ENCODE peak calls at places on chromosomes 4 and X, in five cellular contexts. One of them, this sample, is unnamed.
A peak's percentile ranks its signal among the peaks of the same experiment; 100 is the strongest.

GRCh38 chrX:152824841-152825374 is 5.6 kb downstream of the CETN2 start:
- DNase-seq in cardiac fibroblast: peak; percentile 33
- DNase-seq in GM12865: no peak
- DNase-seq in fibroblast of villous mesenchyme: no peak
- DNase-seq in colonic mucosa: no peak
- DNase-seq in this sample: no peak

GRCh38 chrX:38117485-38117884 is 103.2 kb downstream of the SRPX start:
- DNase-seq in colonic mucosa: no peak
- DNase-seq in fibroblast of villous mesenchyme: no peak
- DNase-seq in GM12865: peak; percentile 43
- DNase-seq in cardiac fibroblast: peak; percentile 71
- DNase-seq in this sample: peak; percentile 28

GRCh38 chr4:184952522-184952921 is 65.8 kb upstream of the HELT start:
- DNase-seq in cardiac fibroblast: no peak
- DNase-seq in GM12865: no peak
- DNase-seq in fibroblast of villous mesenchyme: no peak
- DNase-seq in colonic mucosa: no peak
- DNase-seq in this sample: no peak

GRCh38 chrX:66902081-66902480 is 263.2 kb upstream of the EDA2R start:
- DNase-seq in cardiac fibroblast: no peak
- DNase-seq in GM12865: no peak
- DNase-seq in fibroblast of villous mesenchyme: no peak
- DNase-seq in colonic mucosa: no peak
- DNase-seq in this sample: no peak

GRCh38 chr4:112536123-112536522 is 20.1 kb upstream of the NEUROG2 start:
- DNase-seq in fibroblast of villous mesenchyme: no peak
- DNase-seq in GM12865: no peak
- DNase-seq in cardiac fibroblast: no peak
- DNase-seq in colonic mucosa: no peak
- DNase-seq in this sample: no peak

GRCh38 chr4:94532016-94532789 is 80.5 kb downstream of the PDLIM5 start:
- DNase-seq in fibroblast of villous mesenchyme: peak; percentile 53
- DNase-seq in cardiac fibroblast: peak; percentile 75
- DNase-seq in GM12865: no peak
- DNase-seq in colonic mucosa: peak; percentile 31
- DNase-seq in this sample: no peak

GRCh38 chr4:116180056-116180690 is 905.2 kb downstream of the TRAM1L1 start:
- DNase-seq in GM12865: peak; percentile 23
- DNase-seq in fibroblast of villous mesenchyme: peak; percentile 8
- DNase-seq in colonic mucosa: no peak
- DNase-seq in cardiac fibroblast: peak; percentile 3
- DNase-seq in this sample: no peak

GRCh38 chr4:108143515-108143914 is 25.2 kb downstream of the LEF1 start:
- DNase-seq in cardiac fibroblast: no peak
- DNase-seq in GM12865: no peak
- DNase-seq in colonic mucosa: no peak
- DNase-seq in fibroblast of villous mesenchyme: no peak
- DNase-seq in this sample: no peak

GRCh38 chrX:1086444-1087409 is 125.7 kb downstream of the CRLF2 start:
- DNase-seq in cardiac fibroblast: peak; percentile 51
- DNase-seq in GM12865: no peak
- DNase-seq in fibroblast of villous mesenchyme: no peak
- DNase-seq in colonic mucosa: no peak
- DNase-seq in this sample: no peak

GRCh38 chrX:20067709-20068315 is 48.9 kb downstream of the MAP7D2 start:
- DNase-seq in cardiac fibroblast: peak; percentile 81
- DNase-seq in GM12865: peak; percentile 2
- DNase-seq in fibroblast of villous mesenchyme: peak; percentile 86
- DNase-seq in colonic mucosa: peak; percentile 47
- DNase-seq in this sample: peak; percentile 53

GRCh38 chrX:133053854-133054565 is 42.9 kb downstream of the USP26 start:
- DNase-seq in cardiac fibroblast: no peak
- DNase-seq in fibroblast of villous mesenchyme: peak; percentile 11
- DNase-seq in colonic mucosa: no peak
- DNase-seq in GM12865: no peak
- DNase-seq in this sample: peak; percentile 25

GRCh38 chrX:1440506-1440905 is 12.2 kb downstream of the ASMTL start:
- DNase-seq in cardiac fibroblast: no peak
- DNase-seq in colonic mucosa: no peak
- DNase-seq in fibroblast of villous mesenchyme: no peak
- DNase-seq in GM12865: no peak
- DNase-seq in this sample: no peak

GRCh38 chr4:21090098-21090666 is 389.9 kb downstream of the PACRGL start:
- DNase-seq in colonic mucosa: no peak
- DNase-seq in fibroblast of villous mesenchyme: no peak
- DNase-seq in cardiac fibroblast: no peak
- DNase-seq in GM12865: no peak
- DNase-seq in this sample: no peak

GRCh38 chr4:67875011-67875410 is 8.8 kb downstream of the TMPRSS11D start:
- DNase-seq in cardiac fibroblast: peak; percentile 42
- DNase-seq in GM12865: no peak
- DNase-seq in colonic mucosa: no peak
- DNase-seq in fibroblast of villous mesenchyme: no peak
- DNase-seq in this sample: peak; percentile 87

GRCh38 chrX:53717205-53717604 is 30.7 kb upstream of the HUWE1 start:
- DNase-seq in fibroblast of villous mesenchyme: no peak
- DNase-seq in GM12865: peak; percentile 52
- DNase-seq in cardiac fibroblast: no peak
- DNase-seq in colonic mucosa: no peak
- DNase-seq in this sample: no peak

GRCh38 chrX:138711399-138712347 is at the start of gene FGF13:
- DNase-seq in colonic mucosa: no peak
- DNase-seq in cardiac fibroblast: no peak
- DNase-seq in fibroblast of villous mesenchyme: no peak
- DNase-seq in GM12865: peak; percentile 2
- DNase-seq in this sample: no peak

GRCh38 chrX:107718156-107718621 is 57.4 kb downstream of the TSC22D3 start:
- DNase-seq in cardiac fibroblast: peak; percentile 93
- DNase-seq in fibroblast of villous mesenchyme: peak; percentile 93
- DNase-seq in colonic mucosa: peak; percentile 90
- DNase-seq in GM12865: peak; percentile 78
- DNase-seq in this sample: peak; percentile 63

GRCh38 chrX:20418379-20418778 is 151.7 kb upstream of the RPS6KA3 start:
- DNase-seq in fibroblast of villous mesenchyme: no peak
- DNase-seq in cardiac fibroblast: no peak
- DNase-seq in GM12865: peak; percentile 53
- DNase-seq in colonic mucosa: no peak
- DNase-seq in this sample: no peak

GRCh38 chr4:184958127-184958806 is 60.0 kb upstream of the HELT start:
- DNase-seq in GM12865: no peak
- DNase-seq in cardiac fibroblast: no peak
- DNase-seq in colonic mucosa: no peak
- DNase-seq in fibroblast of villous mesenchyme: no peak
- DNase-seq in this sample: no peak

GRCh38 chrX:38627683-38628082 is 66.3 kb downstream of the TSPAN7 start:
- DNase-seq in colonic mucosa: peak; percentile 26
- DNase-seq in cardiac fibroblast: peak; percentile 42
- DNase-seq in GM12865: peak; percentile 57
- DNase-seq in fibroblast of villous mesenchyme: peak; percentile 7
- DNase-seq in this sample: no peak

GRCh38 chr4:143186202-143186601 is 1.5 kb downstream of the USP38 start:
- DNase-seq in GM12865: no peak
- DNase-seq in colonic mucosa: no peak
- DNase-seq in fibroblast of villous mesenchyme: peak; percentile 76
- DNase-seq in cardiac fibroblast: peak; percentile 45
- DNase-seq in this sample: no peak

GRCh38 chr4:26023191-26023972 is 109.4 kb downstream of the SMIM20 start:
- DNase-seq in GM12865: no peak
- DNase-seq in colonic mucosa: no peak
- DNase-seq in fibroblast of villous mesenchyme: peak; percentile 49
- DNase-seq in cardiac fibroblast: peak; percentile 36
- DNase-seq in this sample: no peak

GRCh38 chr4:106628616-106629606 is 260.3 kb upstream of the GIMD1 start:
- DNase-seq in GM12865: no peak
- DNase-seq in cardiac fibroblast: no peak
- DNase-seq in fibroblast of villous mesenchyme: peak; percentile 29
- DNase-seq in colonic mucosa: no peak
- DNase-seq in this sample: no peak

GRCh38 chr4:37535872-37536271 is 150.3 kb downstream of the RELL1 start:
- DNase-seq in cardiac fibroblast: peak; percentile 18
- DNase-seq in GM12865: no peak
- DNase-seq in fibroblast of villous mesenchyme: no peak
- DNase-seq in colonic mucosa: no peak
- DNase-seq in this sample: no peak

GRCh38 chr4:148071009-148071408 is 339.1 kb downstream of the ARHGAP10 start:
- DNase-seq in colonic mucosa: no peak
- DNase-seq in GM12865: no peak
- DNase-seq in cardiac fibroblast: no peak
- DNase-seq in fibroblast of villous mesenchyme: no peak
- DNase-seq in this sample: no peak

GRCh38 chr4:125225806-125226205 is 88.9 kb upstream of the FAT4 start:
- DNase-seq in fibroblast of villous mesenchyme: peak; percentile 3
- DNase-seq in GM12865: no peak
- DNase-seq in colonic mucosa: no peak
- DNase-seq in cardiac fibroblast: no peak
- DNase-seq in this sample: peak; percentile 9

GRCh38 chrX:362937-363620 is 23.6 kb downstream of the PPP2R3B start:
- DNase-seq in GM12865: no peak
- DNase-seq in colonic mucosa: no peak
- DNase-seq in fibroblast of villous mesenchyme: no peak
- DNase-seq in cardiac fibroblast: no peak
- DNase-seq in this sample: no peak

GRCh38 chr4:142645478-142646108 is 200.5 kb downstream of the INPP4B start:
- DNase-seq in fibroblast of villous mesenchyme: no peak
- DNase-seq in cardiac fibroblast: peak; percentile 16
- DNase-seq in colonic mucosa: no peak
- DNase-seq in GM12865: peak; percentile 26
- DNase-seq in this sample: no peak

GRCh38 chr4:16124232-16124631 is 40.4 kb upstream of the PROM1 start:
- DNase-seq in fibroblast of villous mesenchyme: no peak
- DNase-seq in GM12865: no peak
- DNase-seq in cardiac fibroblast: no peak
- DNase-seq in colonic mucosa: no peak
- DNase-seq in this sample: no peak

GRCh38 chr4:16694491-16695276 is 203.8 kb downstream of the LDB2 start:
- DNase-seq in cardiac fibroblast: no peak
- DNase-seq in fibroblast of villous mesenchyme: no peak
- DNase-seq in GM12865: no peak
- DNase-seq in colonic mucosa: no peak
- DNase-seq in this sample: no peak

GRCh38 chr4:118284169-118284568 is 68.6 kb downstream of the PRSS12 start:
- DNase-seq in cardiac fibroblast: no peak
- DNase-seq in GM12865: peak; percentile 39
- DNase-seq in colonic mucosa: no peak
- DNase-seq in fibroblast of villous mesenchyme: no peak
- DNase-seq in this sample: no peak

GRCh38 chr4:66653937-66654336 is 891.4 kb downstream of the CENPC start:
- DNase-seq in cardiac fibroblast: no peak
- DNase-seq in colonic mucosa: no peak
- DNase-seq in fibroblast of villous mesenchyme: no peak
- DNase-seq in GM12865: no peak
- DNase-seq in this sample: no peak
- H3K4me3 ChIP-seq in cardiac fibroblast: no peak overlapping the region
- H3K4me3 ChIP-seq in colonic mucosa: no peak overlapping the region
- H3K4me3 ChIP-seq in fibroblast of villous mesenchyme: no peak overlapping the region
- H3K4me3 ChIP-seq in GM12865: no peak overlapping the region
- H3K4me3 ChIP-seq in this sample: no peak overlapping the region

GRCh38 chr4:80268081-80268823 is 1.8 kb downstream of the FGF5 start:
- DNase-seq in GM12865: no peak
- DNase-seq in colonic mucosa: no peak
- DNase-seq in fibroblast of villous mesenchyme: peak; percentile 21
- DNase-seq in cardiac fibroblast: peak; percentile 52
- DNase-seq in this sample: no peak

GRCh38 chr4:80266267-80266901 is at the start of gene FGF5:
- DNase-seq in GM12865: no peak
- DNase-seq in cardiac fibroblast: peak; percentile 93
- DNase-seq in fibroblast of villous mesenchyme: peak; percentile 65
- DNase-seq in colonic mucosa: no peak
- DNase-seq in this sample: peak; percentile 81

GRCh38 chr4:80268936-80269335 is 2.5 kb downstream of the FGF5 start:
- DNase-seq in cardiac fibroblast: no peak
- DNase-seq in colonic mucosa: no peak
- DNase-seq in GM12865: no peak
- DNase-seq in fibroblast of villous mesenchyme: no peak
- DNase-seq in this sample: no peak

GRCh38 chr4:80265571-80266266 is 745 bp upstream of the FGF5 start:
- DNase-seq in colonic mucosa: no peak
- DNase-seq in cardiac fibroblast: peak; percentile 91
- DNase-seq in GM12865: no peak
- DNase-seq in fibroblast of villous mesenchyme: peak; percentile 60
- DNase-seq in this sample: peak; percentile 62

DNA sequence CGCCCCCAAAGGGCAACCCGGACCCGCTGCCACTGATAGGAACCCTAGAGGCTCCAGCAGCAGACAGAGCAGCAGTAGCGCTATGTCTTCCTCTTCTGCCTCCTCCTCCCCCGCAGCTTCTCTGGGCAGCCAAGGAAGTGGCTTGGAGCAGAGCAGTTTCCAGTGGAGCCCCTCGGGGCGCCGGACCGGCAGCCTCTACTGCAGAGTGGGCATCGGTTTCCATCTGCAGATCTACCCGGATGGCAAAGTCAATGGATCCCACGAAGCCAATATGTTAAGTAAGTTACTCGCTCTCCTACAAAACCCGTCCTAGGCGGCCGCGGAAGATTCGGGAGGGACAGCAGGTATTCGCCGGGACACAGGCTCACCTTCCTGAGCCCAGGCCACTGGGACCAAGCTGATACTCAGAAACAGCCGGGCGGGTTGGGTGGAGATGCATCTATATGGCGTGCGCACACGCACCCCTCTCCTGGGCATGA is 477 bp downstream of the FGF5 start:
- DNase-seq in colonic mucosa: no peak
- DNase-seq in cardiac fibroblast: peak; percentile 63
- DNase-seq in GM12865: no peak
- DNase-seq in fibroblast of villous mesenchyme: peak; percentile 44
- DNase-seq in this sample: no peak
- H3K4me3 ChIP-seq in colonic mucosa: peak overlapping the region; percentile 31
- H3K4me3 ChIP-seq in cardiac fibroblast: peak overlapping the region; percentile 87
- H3K4me3 ChIP-seq in GM12865: no peak overlapping the region
- H3K4me3 ChIP-seq in fibroblast of villous mesenchyme: peak overlapping the region; percentile 67
- H3K4me3 ChIP-seq in this sample: peak overlapping the region; percentile 80

GRCh38 chrX:111742018-111742417 is 61.0 kb downstream of the ALG13 start:
- DNase-seq in colonic mucosa: no peak
- DNase-seq in GM12865: no peak
- DNase-seq in cardiac fibroblast: no peak
- DNase-seq in fibroblast of villous mesenchyme: no peak
- DNase-seq in this sample: no peak
- H3K4me3 ChIP-seq in colonic mucosa: no peak overlapping the region
- H3K4me3 ChIP-seq in GM12865: no peak overlapping the region
- H3K4me3 ChIP-seq in cardiac fibroblast: no peak overlapping the region
- H3K4me3 ChIP-seq in fibroblast of villous mesenchyme: no peak overlapping the region
- H3K4me3 ChIP-seq in this sample: no peak overlapping the region

GRCh38 chr4:176790398-176790797 is 2.3 kb downstream of the VEGFC start:
- DNase-seq in cardiac fibroblast: peak; percentile 38
- DNase-seq in GM12865: no peak
- DNase-seq in colonic mucosa: no peak
- DNase-seq in fibroblast of villous mesenchyme: no peak
- DNase-seq in this sample: no peak
- H3K4me3 ChIP-seq in cardiac fibroblast: peak overlapping the region; percentile 81
- H3K4me3 ChIP-seq in GM12865: no peak overlapping the region
- H3K4me3 ChIP-seq in colonic mucosa: no peak overlapping the region
- H3K4me3 ChIP-seq in fibroblast of villous mesenchyme: peak overlapping the region; percentile 86
- H3K4me3 ChIP-seq in this sample: peak overlapping the region; percentile 87